ENCODE peak calls at places on chromosomes 6 and 20, in five cellular contexts. U is lung; X is NCI-H524; W is H9; N is stimulated activated CD4-positive, alpha-beta T cell treated with anti-CD3 and anti-CD28 coated beads, Interleukin-4, amount 100 ng/mL, for 48 hours. C is an unnamed sample.

GRCh38 chr20:58071991-58072390 is 156.5 kb downstream of the ANKRD60 start:
- DNase-seq in U (peak), X (no peak), W (no peak), N (no peak), C (no peak)

GRCh38 chr6:75416443-75416842 is 77.2 kb downstream of the FILIP1 start:
- DNase-seq in U (no peak), X (no peak), W (no peak), N (no peak), C (no peak)

GRCh38 chr20:56487216-56487615 is 18.8 kb downstream of the RTF2 start:
- DNase-seq in U (peak), X (no peak), W (no peak), N (no peak), C (no peak)

GRCh38 chr6:122747573-122747972 is 31.9 kb upstream of the FABP7 start:
- DNase-seq in U (no peak), X (no peak), W (no peak), N (no peak), C (no peak)

GRCh38 chr20:24584538-24585356 is 115.3 kb downstream of the SYNDIG1 start:
- DNase-seq in U (no peak), X (no peak), W (no peak), N (no peak), C (no peak)

GRCh38 chr6:2913621-2914317 is 10.7 kb upstream of the SERPINB9 start:
- DNase-seq in U (peak), X (no peak), W (peak), N (no peak), C (peak)

GRCh38 chr6:108446629-108447150 is 114.0 kb upstream of the FOXO3 start:
- DNase-seq in U (no peak), X (no peak), W (no peak), N (no peak), C (no peak)

GRCh38 chr6:104682722-104683643 is 176.7 kb downstream of the HACE1 start:
- DNase-seq in U (peak), X (peak), W (peak), N (peak), C (peak)

GRCh38 chr6:109236140-109237081 is 141.1 kb downstream of the CEP57L1 start:
- DNase-seq in U (no peak), X (peak), W (peak), N (no peak), C (no peak)

GRCh38 chr6:108544586-108544985 is 16.1 kb upstream of the FOXO3 start:
- DNase-seq in U (no peak), X (peak), W (no peak), N (no peak), C (no peak)

GRCh38 chr6:159727717-159728440 is 573 bp downstream of the WTAP start:
- DNase-seq in U (peak), X (peak), W (no peak), N (no peak), C (no peak)

GRCh38 chr6:108598316-108598863 is 37.7 kb downstream of the FOXO3 start:
- DNase-seq in U (no peak), X (no peak), W (no peak), N (no peak), C (no peak)

GRCh38 chr6:143251288-143251687 is 190.6 kb downstream of the AIG1 start:
- DNase-seq in U (no peak), X (no peak), W (no peak), N (no peak), C (no peak)

GRCh38 chr6:35216832-35217811 is 3.4 kb downstream of the SCUBE3 start:
- DNase-seq in U (no peak), X (peak), W (no peak), N (no peak), C (no peak)